ENCODE peak calls at places on chromosomes 12 and 14, in seven cellular contexts. O, L, D, W, I, H and R are unnamed samples.

GRCh38 chr14:57754558-57754957 is 111.3 kb downstream of the SLC35F4 start:
- DNase-seq in L (no peak), O (no peak), D (no peak), I (no peak), W (no peak), H (no peak), R (no peak)

GRCh38 chr12:52236386-52237050 is 3.5 kb downstream of the KRT7 start:
- DNase-seq in W (no peak), I (no peak), O (no peak), H (no peak), L (no peak), D (no peak), R (no peak)

GRCh38 chr12:68349083-68349700 is 17.0 kb upstream of the MDM1 start:
- DNase-seq in O (peak), I (no peak), D (no peak), L (no peak), H (no peak), W (no peak), R (no peak)

GRCh38 chr12:13044002-13044858 is at the start of gene FAM234B:
- DNase-seq in W (peak), H (peak), D (peak), L (peak), O (peak), I (peak), R (peak)

GRCh38 chr14:98859301-98859700 is 412.7 kb downstream of the BCL11B start:
- DNase-seq in W (no peak), I (no peak), H (no peak), O (no peak), L (no peak), D (no peak), R (no peak)

GRCh38 chr12:27013606-27014084 is 539 bp downstream of the TM7SF3 start:
- DNase-seq in O (peak), D (no peak), I (no peak), W (no peak), L (no peak), H (peak), R (no peak)

GRCh38 chr14:54252072-54252730 is 144.6 kb upstream of the CDKN3 start:
- DNase-seq in H (no peak), I (no peak), L (no peak), O (no peak), D (no peak), W (no peak), R (no peak)

GRCh38 chr12:49798248-49798647 is 30.0 kb downstream of the NCKAP5L start:
- DNase-seq in L (no peak), D (no peak), I (no peak), W (peak), H (no peak), O (no peak), R (no peak)

GRCh38 chr14:73457050-73457934 is 1.1 kb downstream of the NUMB start:
- DNase-seq in I (no peak), H (peak), W (no peak), L (no peak), O (peak), D (peak), R (peak)

GRCh38 chr12:45737638-45738037 is 8.1 kb downstream of the ARID2 start:
- DNase-seq in D (no peak), L (no peak), I (no peak), O (no peak), H (no peak), W (no peak), R (no peak)

GRCh38 chr12:64452559-64453329 is 824 bp downstream of the TBK1 start:
- DNase-seq in W (no peak), O (peak), D (no peak), H (no peak), L (no peak), I (no peak), R (no peak)

GRCh38 chr14:78135450-78135891 is 34.7 kb upstream of the NRXN3 start:
- DNase-seq in W (no peak), O (no peak), D (no peak), H (no peak), L (no peak), I (no peak), R (no peak)

GRCh38 chr14:36517242-36518030 is 2.6 kb downstream of the NKX2-1 start:
- DNase-seq in W (peak), I (no peak), O (no peak), L (no peak), D (no peak), H (no peak), R (no peak)

GRCh38 chr14:69326611-69327010 is 66.7 kb downstream of the GALNT16 start:
- DNase-seq in D (no peak), H (no peak), L (no peak), O (no peak), W (no peak), I (no peak), R (no peak)

GRCh38 chr14:57871487-57872080 is 5.7 kb upstream of the SLC35F4 start:
- DNase-seq in D (no peak), O (peak), I (no peak), L (no peak), W (peak), H (no peak), R (no peak)

GRCh38 chr12:107244584-107244983 is 151.2 kb upstream of the CRY1 start:
- DNase-seq in D (no peak), W (no peak), O (no peak), H (no peak), I (no peak), L (no peak), R (no peak)

GRCh38 chr12:80763874-80764273 is 47.2 kb downstream of the MYF5 start:
- DNase-seq in H (no peak), W (peak), L (no peak), D (no peak), O (peak), I (no peak), R (no peak)

GRCh38 chr14:38211258-38211735 is 3.6 kb downstream of the SSTR1 start:
- DNase-seq in O (no peak), I (no peak), W (no peak), L (no peak), D (peak), H (no peak), R (no peak)